ENCODE peak calls at places on chromosomes 2 and 18, in six cellular contexts. K, D, R, Z, N and M are unnamed samples.

GRCh38 chr18:39366086-39366485 is 1800.5 kb upstream of the CELF4 start:
- DNase-seq in K (no peak), D (no peak), R (no peak), Z (no peak), N (no peak), M (no peak)

GRCh38 chr2:163347982-163348842 is 387.6 kb downstream of the FIGN start:
- DNase-seq in K (peak), D (peak), R (peak), Z (peak), N (no peak), M (peak)

GRCh38 chr2:64228923-64229322 is 84.7 kb upstream of the PELI1 start:
- DNase-seq in K (no peak), D (no peak), R (no peak), Z (no peak), N (no peak), M (no peak)

GRCh38 chr2:128773641-128774319 is 455.1 kb upstream of the HS6ST1 start:
- DNase-seq in K (peak), D (no peak), R (no peak), Z (no peak), N (no peak), M (no peak)

GRCh38 chr2:174617120-174617519 is 19.5 kb upstream of the WIPF1 start:
- DNase-seq in K (no peak), D (no peak), R (no peak), Z (no peak), N (no peak), M (no peak)

GRCh38 chr2:64327510-64328414 is 126.2 kb upstream of the LGALSL start:
- DNase-seq in K (peak), D (peak), R (no peak), Z (peak), N (no peak), M (peak)

GRCh38 chr2:131152065-131152464 is 46.9 kb downstream of the PLEKHB2 start:
- DNase-seq in K (no peak), D (no peak), R (no peak), Z (no peak), N (no peak), M (no peak)

GRCh38 chr2:240914645-240915525 is 8.7 kb downstream of the CROCC2 start:
- DNase-seq in K (peak), D (no peak), R (no peak), Z (no peak), N (no peak), M (peak)

GRCh38 chr18:9949315-9949714 is 35.5 kb downstream of the VAPA start:
- DNase-seq in K (no peak), D (no peak), R (no peak), Z (no peak), N (no peak), M (no peak)

GRCh38 chr2:217864960-217865359 is 137.8 kb downstream of the TNS1 start:
- DNase-seq in K (no peak), D (no peak), R (no peak), Z (no peak), N (peak), M (no peak)

GRCh38 chr18:12403601-12404506 is 3.9 kb upstream of the PRELID3A start:
- DNase-seq in K (peak), D (peak), R (no peak), Z (no peak), N (no peak), M (no peak)

GRCh38 chr2:22253171-22253570 is 1129.4 kb downstream of the TDRD15 start:
- DNase-seq in K (no peak), D (no peak), R (no peak), Z (no peak), N (no peak), M (no peak)

GRCh38 chr2:172745636-172746035 is 10.0 kb downstream of the RAPGEF4 start:
- DNase-seq in K (no peak), D (peak), R (no peak), Z (no peak), N (no peak), M (no peak)

GRCh38 chr2:75614062-75614710 is 32.4 kb upstream of the MRPL19 start:
- DNase-seq in K (no peak), D (no peak), R (no peak), Z (no peak), N (no peak), M (no peak)

GRCh38 chr2:73307720-73308119 is 14.4 kb upstream of the EGR4 start:
- DNase-seq in K (no peak), D (no peak), R (no peak), Z (no peak), N (no peak), M (peak)

GRCh38 chr18:28411806-28412205 is 234.9 kb upstream of the CDH2 start:
- DNase-seq in K (no peak), D (no peak), R (no peak), Z (no peak), N (no peak), M (no peak)

GRCh38 chr18:63336366-63337099 is 17.0 kb upstream of the BCL2 start:
- DNase-seq in K (no peak), D (peak), R (no peak), Z (no peak), N (no peak), M (no peak)

GRCh38 chr2:214395040-214395439 is 15.8 kb upstream of the VWC2L start:
- DNase-seq in K (no peak), D (no peak), R (no peak), Z (no peak), N (no peak), M (no peak)

GRCh38 chr2:214393796-214394195 is 17.1 kb upstream of the VWC2L start:
- DNase-seq in K (no peak), D (no peak), R (no peak), Z (no peak), N (no peak), M (no peak)

GRCh38 chr2:214386720-214387119 is 24.1 kb upstream of the VWC2L start:
- DNase-seq in K (no peak), D (no peak), R (no peak), Z (no peak), N (no peak), M (no peak)

GRCh38 chr2:214389334-214389733 is 21.5 kb upstream of the VWC2L start:
- DNase-seq in K (no peak), D (no peak), R (no peak), Z (no peak), N (no peak), M (no peak)
- TF ChIP-seq POLR2AphosphoS5 in K (no peak), D (no peak), R (no peak), Z (no peak), N (no peak), M (no peak)

GRCh38 chr2:239264838-239265651 is 135.8 kb downstream of the HDAC4 start:
- DNase-seq in K (peak), D (no peak), R (peak), Z (peak), N (peak), M (peak)
- TF ChIP-seq POLR2AphosphoS5 in K (peak), D (no peak), R (no peak), Z (peak), N (no peak), M (peak)

GRCh38 chr2:48512586-48512985 is 17.4 kb upstream of the STON1 start:
- DNase-seq in K (no peak), D (no peak), R (no peak), Z (no peak), N (no peak), M (no peak)

GRCh38 chr2:48512071-48512470 is 17.9 kb upstream of the STON1 start:
- DNase-seq in K (no peak), D (no peak), R (no peak), Z (no peak), N (no peak), M (no peak)

GRCh38 chr2:48514591-48514990 is 15.4 kb upstream of the STON1 start:
- DNase-seq in K (no peak), D (no peak), R (no peak), Z (no peak), N (no peak), M (no peak)

GRCh38 chr2:48519608-48520007 is 10.3 kb upstream of the STON1 start:
- DNase-seq in K (no peak), D (no peak), R (no peak), Z (no peak), N (no peak), M (no peak)

GRCh38 chr2:48515588-48515987 is 14.4 kb upstream of the STON1 start:
- DNase-seq in K (no peak), D (no peak), R (no peak), Z (peak), N (no peak), M (peak)
- TF ChIP-seq POLR2AphosphoS5 in K (no peak), D (no peak), R (no peak), Z (peak), N (no peak), M (no peak)

DNA sequence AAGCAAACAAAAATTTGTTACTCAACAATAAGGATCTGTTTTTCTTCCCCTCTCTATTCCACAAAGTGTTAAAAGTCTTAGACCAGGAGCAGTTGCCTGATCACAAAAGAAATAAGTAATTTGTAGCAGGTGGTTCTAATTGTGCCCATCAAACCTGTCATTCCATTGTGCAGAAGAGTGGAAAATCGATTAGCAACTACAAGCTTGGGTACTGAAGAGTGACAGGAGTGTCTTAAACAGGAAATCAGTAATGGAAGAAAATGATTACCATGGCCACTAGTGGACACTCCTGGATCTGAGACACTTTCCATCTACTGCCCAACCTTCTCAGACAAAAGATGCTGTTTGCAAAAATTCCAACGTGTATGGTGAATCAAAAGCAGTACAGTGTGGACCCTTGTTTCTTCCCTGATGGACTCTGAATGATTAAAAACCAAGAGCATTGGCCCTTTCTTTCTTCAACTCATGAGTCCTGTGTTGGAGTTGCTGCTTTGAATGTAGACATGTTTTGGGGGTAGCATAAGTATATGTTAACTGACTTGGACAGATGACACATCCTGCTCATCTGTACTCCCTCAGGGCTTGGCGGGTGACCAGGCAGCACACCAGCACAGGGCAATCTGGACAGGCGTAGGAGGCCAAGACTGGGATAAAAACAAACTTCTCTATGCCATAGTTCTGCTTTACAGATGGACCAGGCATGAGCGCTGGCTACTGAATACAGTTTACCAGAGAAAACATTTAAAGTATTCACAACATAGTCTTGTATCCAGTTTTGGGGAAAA is 51.9 kb downstream of the PLA2R1 start:
- DNase-seq in K (no peak), D (no peak), R (no peak), Z (no peak), N (no peak), M (no peak)
- TF ChIP-seq POLR2AphosphoS5 in K (no peak), D (no peak), R (no peak), Z (no peak), N (no peak), M (no peak)

GRCh38 chr2:71454221-71455010 is 1.1 kb downstream of the DYSF start:
- DNase-seq in K (peak), D (no peak), R (no peak), Z (no peak), N (no peak), M (no peak)

GRCh38 chr2:71457123-71457958 is 4.0 kb downstream of the DYSF start:
- DNase-seq in K (no peak), D (no peak), R (no peak), Z (no peak), N (no peak), M (no peak)

GRCh38 chr2:71455011-71455740 is 1.8 kb downstream of the DYSF start:
- DNase-seq in K (peak), D (peak), R (no peak), Z (no peak), N (no peak), M (no peak)

GRCh38 chr2:71456617-71457016 is 3.3 kb downstream of the DYSF start:
- DNase-seq in K (no peak), D (no peak), R (no peak), Z (no peak), N (no peak), M (no peak)

DNA sequence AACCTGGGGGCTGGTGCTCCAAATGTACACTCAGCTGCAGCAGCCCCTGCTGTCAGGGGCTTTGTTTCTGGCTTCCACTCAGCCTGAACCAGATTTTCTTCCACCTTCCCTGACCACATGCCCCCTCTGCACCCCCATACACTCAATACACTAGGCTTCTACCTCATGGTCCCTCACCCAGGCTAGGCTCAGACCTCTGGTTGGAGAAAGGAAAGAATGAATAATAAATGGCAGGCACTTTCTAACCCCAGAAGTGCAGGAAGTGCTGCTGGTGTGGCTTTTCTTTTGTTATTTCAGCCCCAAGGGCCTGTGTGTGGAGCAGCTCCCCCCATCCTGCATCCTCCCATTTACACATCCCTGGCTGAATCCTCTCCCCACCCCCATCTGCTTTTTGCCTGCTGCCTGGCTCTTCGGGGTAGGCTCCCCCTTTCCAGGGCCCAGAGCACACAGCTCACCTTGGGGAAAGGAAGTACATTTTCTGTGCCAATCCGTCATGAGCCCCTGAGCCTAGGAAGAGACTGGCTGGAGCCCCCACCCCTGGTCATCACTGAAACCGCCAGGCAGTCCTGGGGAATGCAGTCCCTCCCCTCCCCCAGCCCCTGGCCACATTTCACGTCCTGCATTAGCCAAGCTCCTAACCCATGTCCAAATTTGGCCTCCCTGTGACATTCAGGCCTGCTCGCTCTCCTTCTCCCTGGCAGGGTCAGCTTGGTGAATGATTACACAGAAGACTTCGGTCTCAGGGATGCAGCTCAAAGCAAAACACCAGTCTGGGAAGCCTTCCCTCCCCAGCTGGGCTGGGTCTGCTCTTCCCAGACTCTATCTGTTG is 2.6 kb downstream of the DYSF start:
- DNase-seq in K (no peak), D (peak), R (no peak), Z (no peak), N (no peak), M (no peak)
- TF ChIP-seq POLR2AphosphoS5 in K (no peak), D (peak), R (no peak), Z (no peak), N (no peak), M (no peak)

GRCh38 chr2:186546842-186547241 is 43.0 kb upstream of the ITGAV start:
- DNase-seq in K (no peak), D (no peak), R (no peak), Z (no peak), N (no peak), M (no peak)
- TF ChIP-seq POLR2AphosphoS5 in K (no peak), D (no peak), R (no peak), Z (no peak), N (no peak), M (no peak)